ENCODE peak calls at places on chromosome 20, in six cellular contexts. One of them, this sample, is unnamed.

GRCh38 chr20:50216543-50217206 is 26.0 kb downstream of the CEBPB start:
- DNase-seq in CD4-positive, alpha-beta T cell: no peak
- DNase-seq in psoas muscle: no peak
- DNase-seq in GM13976: no peak
- DNase-seq in lower lobe of right lung: peak
- DNase-seq in neural crest cell: no peak
- DNase-seq in this sample: peak

GRCh38 chr20:37218431-37218830 is 39.1 kb upstream of the MROH8 start:
- DNase-seq in CD4-positive, alpha-beta T cell: no peak
- DNase-seq in psoas muscle: no peak
- DNase-seq in GM13976: no peak
- DNase-seq in lower lobe of right lung: no peak
- DNase-seq in neural crest cell: no peak
- DNase-seq in this sample: no peak

GRCh38 chr20:15942130-15942529 is 631.1 kb downstream of the KIF16B start:
- DNase-seq in CD4-positive, alpha-beta T cell: no peak
- DNase-seq in psoas muscle: no peak
- DNase-seq in GM13976: no peak
- DNase-seq in lower lobe of right lung: no peak
- DNase-seq in neural crest cell: no peak
- DNase-seq in this sample: no peak

GRCh38 chr20:45611054-45611453 is 18.5 kb upstream of the WFDC10A start:
- DNase-seq in CD4-positive, alpha-beta T cell: no peak
- DNase-seq in psoas muscle: no peak
- DNase-seq in GM13976: no peak
- DNase-seq in lower lobe of right lung: no peak
- DNase-seq in neural crest cell: no peak
- DNase-seq in this sample: no peak

GRCh38 chr20:44401052-44401769 is 45.7 kb downstream of the HNF4A start:
- DNase-seq in CD4-positive, alpha-beta T cell: no peak
- DNase-seq in psoas muscle: no peak
- DNase-seq in GM13976: no peak
- DNase-seq in lower lobe of right lung: no peak
- DNase-seq in neural crest cell: no peak
- DNase-seq in this sample: no peak

GRCh38 chr20:57573176-57573575 is 12.3 kb downstream of the PCK1 start:
- DNase-seq in CD4-positive, alpha-beta T cell: no peak
- DNase-seq in psoas muscle: no peak
- DNase-seq in GM13976: no peak
- DNase-seq in lower lobe of right lung: no peak
- DNase-seq in neural crest cell: no peak
- DNase-seq in this sample: no peak

GRCh38 chr20:9686866-9687265 is 152.0 kb downstream of the PAK5 start:
- DNase-seq in CD4-positive, alpha-beta T cell: no peak
- DNase-seq in psoas muscle: no peak
- DNase-seq in GM13976: no peak
- DNase-seq in lower lobe of right lung: no peak
- DNase-seq in neural crest cell: no peak
- DNase-seq in this sample: no peak

GRCh38 chr20:34938466-34939163 is 17.0 kb downstream of the GSS start:
- DNase-seq in CD4-positive, alpha-beta T cell: no peak
- DNase-seq in psoas muscle: peak
- DNase-seq in GM13976: no peak
- DNase-seq in lower lobe of right lung: peak
- DNase-seq in neural crest cell: no peak
- DNase-seq in this sample: no peak

GRCh38 chr20:3000852-3001523 is 42.4 kb upstream of the GNRH2 start:
- DNase-seq in CD4-positive, alpha-beta T cell: no peak
- DNase-seq in psoas muscle: no peak
- DNase-seq in GM13976: peak
- DNase-seq in lower lobe of right lung: no peak
- DNase-seq in neural crest cell: no peak
- DNase-seq in this sample: no peak

GRCh38 chr20:60228255-60228654 is 270.0 kb downstream of the CDH26 start:
- DNase-seq in CD4-positive, alpha-beta T cell: no peak
- DNase-seq in psoas muscle: no peak
- DNase-seq in GM13976: no peak
- DNase-seq in lower lobe of right lung: no peak
- DNase-seq in neural crest cell: no peak
- DNase-seq in this sample: no peak

GRCh38 chr20:18133962-18134361 is 3.7 kb upstream of the KAT14 start:
- DNase-seq in CD4-positive, alpha-beta T cell: no peak
- DNase-seq in psoas muscle: no peak
- DNase-seq in GM13976: no peak
- DNase-seq in lower lobe of right lung: no peak
- DNase-seq in neural crest cell: no peak
- DNase-seq in this sample: no peak

GRCh38 chr20:2237059-2237458 is 58.7 kb upstream of the TGM3 start:
- DNase-seq in CD4-positive, alpha-beta T cell: no peak
- DNase-seq in psoas muscle: peak
- DNase-seq in GM13976: no peak
- DNase-seq in lower lobe of right lung: no peak
- DNase-seq in neural crest cell: no peak
- DNase-seq in this sample: no peak

GRCh38 chr20:23442436-23442835 is 3.0 kb downstream of the CSTL1 start:
- DNase-seq in CD4-positive, alpha-beta T cell: no peak
- DNase-seq in psoas muscle: no peak
- DNase-seq in GM13976: no peak
- DNase-seq in lower lobe of right lung: no peak
- DNase-seq in neural crest cell: no peak
- DNase-seq in this sample: no peak

GRCh38 chr20:23754731-23755130 is 4.0 kb upstream of the CST1 start:
- DNase-seq in CD4-positive, alpha-beta T cell: no peak
- DNase-seq in psoas muscle: no peak
- DNase-seq in GM13976: no peak
- DNase-seq in lower lobe of right lung: no peak
- DNase-seq in neural crest cell: no peak
- DNase-seq in this sample: no peak

GRCh38 chr20:51525241-51526104 is 17.0 kb downstream of the NFATC2 start:
- DNase-seq in CD4-positive, alpha-beta T cell: peak
- DNase-seq in psoas muscle: no peak
- DNase-seq in GM13976: peak
- DNase-seq in lower lobe of right lung: no peak
- DNase-seq in neural crest cell: no peak
- DNase-seq in this sample: no peak

GRCh38 chr20:50272413-50273120 is 81.9 kb downstream of the CEBPB start:
- DNase-seq in CD4-positive, alpha-beta T cell: no peak
- DNase-seq in psoas muscle: peak
- DNase-seq in GM13976: no peak
- DNase-seq in lower lobe of right lung: no peak
- DNase-seq in neural crest cell: no peak
- DNase-seq in this sample: no peak

GRCh38 chr20:36162272-36162966 is 7.9 kb downstream of the EPB41L1 start:
- DNase-seq in CD4-positive, alpha-beta T cell: no peak
- DNase-seq in psoas muscle: no peak
- DNase-seq in GM13976: no peak
- DNase-seq in lower lobe of right lung: no peak
- DNase-seq in neural crest cell: no peak
- DNase-seq in this sample: no peak

GRCh38 chr20:57080796-57081195 is 185.6 kb downstream of the BMP7 start:
- DNase-seq in CD4-positive, alpha-beta T cell: no peak
- DNase-seq in psoas muscle: no peak
- DNase-seq in GM13976: no peak
- DNase-seq in lower lobe of right lung: no peak
- DNase-seq in neural crest cell: no peak
- DNase-seq in this sample: no peak

GRCh38 chr20:25300496-25301170 is 52.7 kb downstream of the PYGB start:
- DNase-seq in CD4-positive, alpha-beta T cell: no peak
- DNase-seq in psoas muscle: no peak
- DNase-seq in GM13976: no peak
- DNase-seq in lower lobe of right lung: no peak
- DNase-seq in neural crest cell: no peak
- DNase-seq in this sample: no peak

GRCh38 chr20:17202668-17203067 is 24.2 kb upstream of the PCSK2 start:
- DNase-seq in CD4-positive, alpha-beta T cell: no peak
- DNase-seq in psoas muscle: no peak
- DNase-seq in GM13976: no peak
- DNase-seq in lower lobe of right lung: no peak
- DNase-seq in neural crest cell: peak
- DNase-seq in this sample: no peak

GRCh38 chr20:7879883-7880282 is 60.4 kb downstream of the HAO1 start:
- DNase-seq in CD4-positive, alpha-beta T cell: no peak
- DNase-seq in psoas muscle: no peak
- DNase-seq in GM13976: no peak
- DNase-seq in lower lobe of right lung: no peak
- DNase-seq in neural crest cell: no peak
- DNase-seq in this sample: no peak

GRCh38 chr20:10603971-10604864 is 69.6 kb downstream of the JAG1 start:
- DNase-seq in CD4-positive, alpha-beta T cell: no peak
- DNase-seq in psoas muscle: peak
- DNase-seq in GM13976: no peak
- DNase-seq in lower lobe of right lung: no peak
- DNase-seq in neural crest cell: peak
- DNase-seq in this sample: no peak

GRCh38 chr20:44429419-44430269 is 46.0 kb upstream of the TTPAL start:
- DNase-seq in CD4-positive, alpha-beta T cell: no peak
- DNase-seq in psoas muscle: no peak
- DNase-seq in GM13976: no peak
- DNase-seq in lower lobe of right lung: no peak
- DNase-seq in neural crest cell: no peak
- DNase-seq in this sample: no peak

GRCh38 chr20:50050214-50050613 is 62.7 kb downstream of the UBE2V1 start:
- DNase-seq in CD4-positive, alpha-beta T cell: no peak
- DNase-seq in psoas muscle: no peak
- DNase-seq in GM13976: no peak
- DNase-seq in lower lobe of right lung: no peak
- DNase-seq in neural crest cell: no peak
- DNase-seq in this sample: no peak

GRCh38 chr20:17083738-17084137 is 143.1 kb upstream of the PCSK2 start:
- DNase-seq in CD4-positive, alpha-beta T cell: no peak
- DNase-seq in psoas muscle: no peak
- DNase-seq in GM13976: no peak
- DNase-seq in lower lobe of right lung: no peak
- DNase-seq in neural crest cell: peak
- DNase-seq in this sample: peak

DNA sequence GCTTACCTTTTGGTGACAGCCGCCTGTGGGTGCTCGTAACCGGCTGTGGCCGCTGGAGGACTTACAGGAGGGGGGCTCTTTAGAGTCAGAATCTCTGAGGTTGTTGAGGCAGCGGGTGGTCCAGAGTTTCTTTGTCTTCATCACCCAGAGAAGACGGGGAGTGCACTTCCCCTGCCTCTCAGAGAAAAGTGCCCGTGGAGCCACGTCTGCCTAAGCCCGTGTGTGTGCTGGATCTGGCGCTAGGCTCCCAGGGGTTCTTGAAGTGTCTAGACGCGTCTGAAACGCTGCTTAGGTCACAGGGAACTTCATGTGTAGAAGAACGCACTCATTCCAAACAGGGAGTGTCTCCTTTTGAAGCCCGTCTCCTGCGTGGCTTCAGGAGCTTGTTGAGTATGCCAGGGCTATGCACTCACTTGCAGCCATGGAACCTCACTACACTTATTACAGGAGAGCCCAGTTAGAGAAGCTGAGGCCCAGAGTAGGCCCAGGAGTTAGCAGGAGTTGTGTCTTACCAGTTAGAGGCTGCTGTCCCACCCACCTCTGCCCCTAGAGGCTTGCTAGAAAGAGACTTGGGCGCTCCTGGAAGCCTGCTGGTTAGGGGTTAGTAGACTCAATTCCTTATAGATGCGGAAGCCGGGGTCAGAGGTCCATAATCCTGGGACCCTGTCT is 1.3 kb downstream of the LSM14B start:
- DNase-seq in CD4-positive, alpha-beta T cell: no peak
- DNase-seq in psoas muscle: no peak
- DNase-seq in GM13976: no peak
- DNase-seq in lower lobe of right lung: no peak
- DNase-seq in neural crest cell: no peak
- DNase-seq in this sample: no peak
- TF ChIP-seq CTCF in CD4-positive, alpha-beta T cell: no peak
- TF ChIP-seq CTCF in psoas muscle: no peak
- TF ChIP-seq CTCF in GM13976: no peak
- TF ChIP-seq CTCF in lower lobe of right lung: no peak
- TF ChIP-seq CTCF in neural crest cell: no peak
- TF ChIP-seq CTCF in this sample: peak

GRCh38 chr20:53939554-53940355 is 130.6 kb downstream of the BCAS1 start:
- DNase-seq in CD4-positive, alpha-beta T cell: peak
- DNase-seq in psoas muscle: peak
- DNase-seq in GM13976: peak
- DNase-seq in lower lobe of right lung: peak
- DNase-seq in neural crest cell: peak
- DNase-seq in this sample: peak
- TF ChIP-seq CTCF in CD4-positive, alpha-beta T cell: peak
- TF ChIP-seq CTCF in psoas muscle: peak
- TF ChIP-seq CTCF in GM13976: peak
- TF ChIP-seq CTCF in lower lobe of right lung: peak
- TF ChIP-seq CTCF in neural crest cell: peak
- TF ChIP-seq CTCF in this sample: peak

DNA sequence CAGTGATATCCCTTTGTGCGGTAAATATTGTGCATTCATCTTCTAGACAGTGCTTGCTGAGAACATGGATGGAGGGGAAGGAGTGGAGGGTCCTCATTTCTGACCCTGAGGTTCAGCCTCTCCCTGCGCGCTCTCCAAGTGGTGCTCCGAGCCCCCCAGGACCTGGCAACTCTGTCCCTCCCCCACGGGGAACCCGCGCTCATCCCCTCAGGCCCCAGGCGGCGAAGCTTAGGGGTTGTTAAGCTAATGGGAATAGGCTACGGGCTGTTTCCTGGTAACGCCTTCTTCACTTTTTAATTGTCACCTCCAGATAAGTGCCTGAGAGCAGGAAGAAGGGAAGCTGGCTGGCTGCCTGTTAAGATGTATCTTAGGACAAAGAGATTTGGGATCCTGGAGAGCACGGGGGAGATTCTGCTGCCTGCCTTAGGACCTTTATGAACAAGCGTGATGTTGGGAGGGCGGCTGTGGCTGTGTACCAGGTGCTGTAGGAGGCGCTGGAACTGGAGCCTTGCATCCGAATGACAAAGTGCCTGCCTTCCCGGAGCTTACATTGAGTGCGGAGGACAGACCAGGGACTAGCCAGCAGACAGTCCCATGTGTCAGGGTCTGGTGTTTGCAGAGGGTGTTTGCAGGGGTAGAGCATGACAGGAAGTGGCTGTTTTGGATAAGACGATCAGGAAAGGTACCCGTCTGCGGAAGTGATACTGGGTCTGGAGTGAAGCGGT is 11.7 kb downstream of the TSHZ2 start:
- DNase-seq in CD4-positive, alpha-beta T cell: no peak
- DNase-seq in psoas muscle: no peak
- DNase-seq in GM13976: no peak
- DNase-seq in lower lobe of right lung: no peak
- DNase-seq in neural crest cell: no peak
- DNase-seq in this sample: no peak
- TF ChIP-seq CTCF in CD4-positive, alpha-beta T cell: no peak
- TF ChIP-seq CTCF in psoas muscle: no peak
- TF ChIP-seq CTCF in GM13976: no peak
- TF ChIP-seq CTCF in lower lobe of right lung: no peak
- TF ChIP-seq CTCF in neural crest cell: no peak
- TF ChIP-seq CTCF in this sample: no peak

DNA sequence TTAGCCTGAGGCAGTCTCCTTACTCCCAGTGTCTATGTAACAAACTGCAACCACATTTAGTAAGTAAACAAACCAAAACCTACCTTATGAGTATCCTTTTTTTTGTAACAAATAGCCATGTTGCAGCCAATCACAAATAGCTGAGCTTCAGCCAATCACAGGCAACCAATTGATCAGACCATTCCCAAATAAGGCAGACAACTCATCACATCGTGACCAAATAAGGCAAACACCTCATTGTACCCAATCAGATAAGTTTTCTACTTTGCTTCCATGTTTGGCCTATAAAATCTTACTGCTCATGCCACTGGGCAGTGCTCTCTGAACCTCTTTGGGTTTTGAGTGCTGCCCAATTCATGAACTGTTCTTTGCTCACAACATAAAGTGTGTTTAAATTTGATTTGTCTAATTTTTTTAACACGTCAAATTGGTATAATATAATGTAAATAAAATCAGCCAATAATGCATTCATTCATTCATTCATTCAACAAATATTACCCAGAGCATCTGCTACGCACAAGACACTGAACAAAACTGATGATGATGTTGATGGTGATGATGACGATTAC is 117.8 kb downstream of the BCAS1 start:
- DNase-seq in CD4-positive, alpha-beta T cell: no peak
- DNase-seq in psoas muscle: no peak
- DNase-seq in GM13976: no peak
- DNase-seq in lower lobe of right lung: no peak
- DNase-seq in neural crest cell: no peak
- DNase-seq in this sample: no peak
- TF ChIP-seq CTCF in CD4-positive, alpha-beta T cell: no peak
- TF ChIP-seq CTCF in psoas muscle: no peak
- TF ChIP-seq CTCF in GM13976: no peak
- TF ChIP-seq CTCF in lower lobe of right lung: no peak
- TF ChIP-seq CTCF in neural crest cell: no peak
- TF ChIP-seq CTCF in this sample: no peak